ENCODE peak calls at places on chromosomes 7 and 10, in four cellular contexts. D is aorta, U is Panc1, M is esophagus squamous epithelium. N is an unnamed sample. For H3K4me1 and H3K36me3, the result is how much of the 10 kb centered on the place peaks cover.

GRCh38 chr7:134962270-134962669 is 24.0 kb upstream of the AGBL3 start:
- DNase-seq in D (no peak), U (no peak), M (no peak), N (no peak)

GRCh38 chr7:98133181-98133580 is 26.5 kb downstream of the LMTK2 start:
- DNase-seq in D (no peak), U (no peak), M (no peak), N (no peak)

GRCh38 chr7:7970620-7971307 is 2.2 kb downstream of the GLCCI1 start:
- DNase-seq in D (no peak), U (no peak), M (no peak), N (peak)

GRCh38 chr7:12360948-12361347 is 42.7 kb downstream of the VWDE start:
- DNase-seq in D (no peak), U (no peak), M (no peak), N (no peak)

GRCh38 chr10:7311256-7312178 is 99.3 kb downstream of the SFMBT2 start:
- DNase-seq in D (no peak), U (peak), M (no peak), N (no peak)

GRCh38 chr10:100989088-100989487 is 1.7 kb downstream of the TWNK start:
- DNase-seq in D (peak), U (no peak), M (no peak), N (no peak)

GRCh38 chr7:16636533-16637173 is 8.9 kb downstream of the ANKMY2 start:
- DNase-seq in D (no peak), U (no peak), M (no peak), N (no peak)

GRCh38 chr10:123896217-123896927 is 4.8 kb upstream of the CPXM2 start:
- DNase-seq in D (no peak), U (no peak), M (no peak), N (peak)

GRCh38 chr7:86947956-86948355 is 111.5 kb downstream of the ELAPOR2 start:
- DNase-seq in D (no peak), U (no peak), M (no peak), N (peak)

GRCh38 chr7:116405810-116406209 is 93.7 kb upstream of the CAV2 start:
- DNase-seq in D (no peak), U (no peak), M (no peak), N (no peak)

GRCh38 chr10:52883996-52884871 is 111.7 kb upstream of the MBL2 start:
- DNase-seq in D (no peak), U (peak), M (no peak), N (peak)

GRCh38 chr10:31594331-31594880 is 275.4 kb downstream of the ZEB1 start:
- DNase-seq in D (no peak), U (no peak), M (no peak), N (no peak)

GRCh38 chr7:98233241-98234070 is 18.6 kb downstream of the TECPR1 start:
- DNase-seq in D (no peak), U (no peak), M (no peak), N (peak)

GRCh38 chr7:52956379-52956915 is 79.0 kb upstream of the POM121L12 start:
- DNase-seq in D (no peak), U (no peak), M (no peak), N (no peak)

GRCh38 chr7:100118388-100119074 is 627 bp downstream of the TAF6 start:
- DNase-seq in D (peak), U (no peak), M (no peak), N (no peak)

GRCh38 chr7:40793132-40793531 is 658.3 kb downstream of the SUGCT start:
- DNase-seq in D (no peak), U (no peak), M (no peak), N (no peak)

GRCh38 chr7:26200113-26200443 is 468 bp downstream of the HNRNPA2B1 start:
- DNase-seq in D (peak), U (no peak), M (peak), N (peak)

GRCh38 chr7:50266893-50267386 is 37.6 kb upstream of the IKZF1 start:
- DNase-seq in D (no peak), U (no peak), M (no peak), N (no peak)

GRCh38 chr10:78357673-78358206 is 324.1 kb downstream of the RPS24 start:
- DNase-seq in D (no peak), U (no peak), M (no peak), N (no peak)

GRCh38 chr7:44348851-44349781 is 23.7 kb upstream of the CAMK2B start:
- DNase-seq in D (no peak), U (no peak), M (no peak), N (no peak)

GRCh38 chr7:130356121-130356759 is 11.6 kb downstream of the CPA5 start:
- DNase-seq in D (peak), U (peak), M (no peak), N (peak)

GRCh38 chr7:127628445-127628844 is 10.5 kb upstream of the PAX4 start:
- DNase-seq in D (no peak), U (no peak), M (no peak), N (no peak)

GRCh38 chr10:126598009-126598408 is 72.5 kb downstream of the C10orf90 start:
- DNase-seq in D (no peak), U (peak), M (no peak), N (peak)

GRCh38 chr10:32151876-32152275 is 95.7 kb upstream of the KIF5B start:
- DNase-seq in D (no peak), U (no peak), M (no peak), N (no peak)

GRCh38 chr7:85396676-85397075 is 209.8 kb upstream of the SEMA3D start:
- DNase-seq in D (no peak), U (no peak), M (no peak), N (no peak)

GRCh38 chr7:128777156-128778123 is 1.8 kb upstream of the OPN1SW start:
- DNase-seq in D (no peak), U (no peak), M (no peak), N (peak)

GRCh38 chr10:76560338-76560737 is 1077.3 kb downstream of the KCNMA1 start:
- DNase-seq in D (no peak), U (no peak), M (no peak), N (no peak)

DNA sequence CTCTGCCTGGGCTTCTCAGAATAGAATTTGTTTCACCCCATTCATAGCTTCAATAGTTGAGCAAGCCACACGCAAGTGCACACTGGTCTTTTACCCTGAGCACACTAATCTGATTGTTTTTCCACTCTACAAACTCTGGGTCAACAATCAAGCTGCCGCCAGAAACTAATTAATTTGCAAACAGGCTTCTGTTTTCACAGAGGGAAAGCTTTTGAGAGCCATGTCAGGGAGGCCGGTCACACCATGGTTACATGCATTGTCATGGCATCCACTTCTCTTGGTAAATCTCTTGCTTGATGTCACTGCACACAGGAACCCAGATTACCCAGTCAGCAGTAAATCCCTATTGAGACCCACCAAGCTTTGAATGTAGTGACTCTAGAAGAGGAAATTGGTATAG is 154.2 kb downstream of the SEMA3A start:
- DNase-seq in D (no peak), U (no peak), M (no peak), N (no peak)
- H3K4me1 ChIP-seq in D (under half), U (under half), M (under half), N (under half)

DNA sequence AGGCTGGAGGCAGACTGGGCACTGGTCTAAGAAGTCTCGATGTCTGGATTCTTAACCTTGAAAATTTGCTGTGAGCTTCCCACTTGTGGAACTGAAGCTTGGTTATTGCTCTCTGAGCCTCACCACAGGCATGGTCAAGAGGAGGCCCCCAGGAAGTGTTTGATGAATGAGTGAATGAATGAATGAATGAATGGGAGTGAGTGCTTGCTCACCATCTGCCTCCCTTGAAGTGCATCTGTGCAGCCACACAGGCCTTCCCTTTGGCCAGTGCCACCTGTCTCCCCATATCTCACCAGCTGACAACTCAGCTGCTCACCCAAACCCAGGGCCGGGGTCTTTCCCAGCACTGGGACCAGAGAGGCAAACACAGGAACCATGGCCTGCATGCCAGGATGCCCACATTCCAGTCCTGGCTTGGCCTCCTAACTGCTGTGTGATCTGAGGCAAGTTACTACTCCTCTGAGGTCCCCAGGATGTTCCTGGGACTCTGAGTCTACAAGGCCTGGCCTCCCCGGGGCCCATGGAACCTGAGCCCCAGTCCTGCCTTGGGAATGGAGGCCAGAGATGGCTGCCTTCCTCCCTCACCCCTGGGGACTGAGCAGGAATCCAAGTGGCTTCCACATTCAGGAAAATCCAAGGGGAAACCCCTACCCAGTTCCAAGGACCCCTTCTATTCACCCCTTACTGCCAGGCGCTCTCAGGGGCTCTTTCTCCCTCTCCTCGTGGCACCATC is 51.4 kb upstream of the SLC29A3 start:
- DNase-seq in D (no peak), U (no peak), M (no peak), N (peak)
- H3K36me3 ChIP-seq in D (under half), U (under half), M (under half), N (under half)

DNA sequence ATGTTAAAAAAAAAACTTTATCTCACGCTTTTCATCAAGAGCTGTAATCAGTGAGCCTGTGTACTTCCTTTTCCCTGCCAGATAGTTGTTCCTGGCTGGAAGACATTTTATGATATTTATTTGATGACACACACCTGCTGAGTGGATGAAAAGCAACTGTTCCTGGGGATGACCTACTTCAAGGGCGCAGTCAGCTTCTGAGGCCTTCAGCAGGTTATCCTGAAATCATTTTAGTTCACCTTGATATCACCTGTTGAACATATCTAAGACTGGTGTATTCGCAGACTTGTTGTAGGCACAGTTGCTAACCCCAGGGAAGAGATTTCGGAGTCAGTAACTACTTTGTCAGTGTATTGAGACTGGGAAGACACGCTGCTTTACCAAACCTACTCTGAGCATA is 234.5 kb upstream of the TCF7L2 start:
- DNase-seq in D (no peak), U (no peak), M (no peak), N (no peak)
- H3K27ac ChIP-seq in D (no peak), U (peak), M (no peak), N (no peak)

DNA sequence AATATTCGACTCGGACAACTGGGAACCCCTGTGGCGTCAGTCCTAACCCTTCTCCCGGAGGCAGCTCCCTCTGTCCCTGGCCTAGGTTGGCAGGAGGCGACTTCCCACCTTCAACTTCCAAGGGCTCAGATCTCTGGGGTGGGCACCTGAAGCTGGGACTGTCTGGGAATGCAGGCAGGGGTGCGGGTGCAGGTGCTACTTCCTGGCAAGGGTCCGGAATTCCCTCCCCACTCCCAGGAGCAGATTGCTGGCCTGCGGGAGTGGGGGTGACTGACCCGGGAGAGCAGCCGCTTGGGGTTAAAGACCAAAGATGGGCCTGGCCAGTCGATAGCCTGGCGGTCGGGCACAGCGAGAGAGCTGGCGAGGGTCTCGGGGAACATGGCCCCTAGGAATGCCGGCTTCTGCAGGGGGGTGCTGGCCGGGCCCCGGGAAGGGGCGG is 390 bp downstream of the EPHA1 start:
- DNase-seq in D (peak), U (no peak), M (no peak), N (no peak)
- H3K4me1 ChIP-seq in D (under half), U (under half), M (under half), N (under half)

DNA sequence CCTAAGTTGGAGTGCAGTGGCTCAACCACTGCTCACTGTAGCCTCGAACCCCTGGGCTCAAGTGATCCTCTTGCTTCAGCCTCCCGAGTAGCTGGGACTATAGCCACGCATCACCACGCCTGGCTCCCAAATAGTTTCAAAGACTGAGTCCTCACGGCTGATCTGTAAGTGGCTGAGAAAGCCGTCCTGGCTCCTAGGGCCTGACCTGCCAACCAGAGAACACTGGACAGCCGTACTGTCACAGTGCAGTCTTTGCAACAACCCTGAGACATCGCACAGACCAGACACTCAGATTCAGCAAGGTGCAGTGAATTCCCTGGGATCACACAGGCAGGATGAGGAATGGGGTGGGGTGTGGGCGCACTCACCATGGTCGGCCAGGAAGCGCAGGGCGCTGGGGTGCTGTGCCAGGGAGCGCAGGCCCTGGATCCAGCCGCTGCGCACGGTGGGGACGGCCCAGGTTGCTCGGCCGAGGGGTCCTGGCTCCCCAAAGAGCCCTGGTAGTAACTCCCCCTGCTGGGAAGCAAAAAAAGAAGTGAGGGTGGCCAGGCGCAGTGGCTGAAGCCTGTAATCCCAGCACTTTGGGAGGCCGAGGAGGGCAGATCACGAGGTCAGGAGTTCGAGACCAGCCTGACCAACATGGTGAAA is 10.7 kb downstream of the BRAT1 start:
- DNase-seq in D (peak), U (no peak), M (no peak), N (peak)
- H3K36me3 ChIP-seq in D (under half), U (under half), M (half or more), N (under half)

DNA sequence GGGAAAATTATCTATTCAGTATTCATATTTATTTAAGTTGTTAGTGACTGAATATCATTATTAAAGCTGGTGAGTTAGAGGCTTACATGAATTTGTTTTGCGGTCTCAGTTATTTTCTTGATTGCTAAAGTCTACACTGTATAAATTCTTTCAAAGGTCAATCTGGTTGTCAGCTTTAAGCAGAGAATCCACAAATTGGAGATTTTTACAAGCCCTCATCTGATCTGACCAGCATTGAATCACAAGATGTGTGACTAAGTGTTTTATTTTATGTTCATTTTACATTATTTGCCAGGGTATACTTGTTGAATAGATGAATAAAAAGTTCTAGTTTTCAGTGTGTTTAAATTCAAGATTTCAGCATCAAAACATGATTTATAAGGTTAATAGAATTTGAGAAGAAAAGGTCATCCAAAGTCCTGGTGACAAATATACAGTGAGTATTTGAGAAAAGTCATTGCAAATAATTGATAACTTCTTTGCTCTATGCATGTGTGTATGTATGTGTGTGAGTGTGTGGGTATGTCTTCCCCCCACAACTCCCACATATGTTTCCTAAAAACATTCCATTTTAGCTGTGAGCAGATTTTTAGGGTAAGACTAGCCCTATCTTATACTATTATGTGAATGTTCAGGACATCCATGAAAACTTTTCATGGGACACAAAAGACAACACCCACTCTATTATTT is 4.4 kb downstream of the SEMA3A start:
- DNase-seq in D (no peak), U (no peak), M (no peak), N (peak)
- H3K27ac ChIP-seq in D (no peak), U (peak), M (no peak), N (peak)

GRCh38 chr7:108247646-108248045 is 117.5 kb upstream of the LAMB4 start:
- DNase-seq in D (no peak), U (no peak), M (no peak), N (no peak)

GRCh38 chr7:108248821-108249220 is 118.7 kb upstream of the LAMB4 start:
- DNase-seq in D (no peak), U (no peak), M (no peak), N (no peak)

GRCh38 chr7:108251700-108252099 is 121.5 kb upstream of the LAMB4 start:
- DNase-seq in D (no peak), U (no peak), M (no peak), N (no peak)

GRCh38 chr7:108248418-108248817 is 118.3 kb upstream of the LAMB4 start:
- DNase-seq in D (no peak), U (no peak), M (no peak), N (no peak)

DNA sequence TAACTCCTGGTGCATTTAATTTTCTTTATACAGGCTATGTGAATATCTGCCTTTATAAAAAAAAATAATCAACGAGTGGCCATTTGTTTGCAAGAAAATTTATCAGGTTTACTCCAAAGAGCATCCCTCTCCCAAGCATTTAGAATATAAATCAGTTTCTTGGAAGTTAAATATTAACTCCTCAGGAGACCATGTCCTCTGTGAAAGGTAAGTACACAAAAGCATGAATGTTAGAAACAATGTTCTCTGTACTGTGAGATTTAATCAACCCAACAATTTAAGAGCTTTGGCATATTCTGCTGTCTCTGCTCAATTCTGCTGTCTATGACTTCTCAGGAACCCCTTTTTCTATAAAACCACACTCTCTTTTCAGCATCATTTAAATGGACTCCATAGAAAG is 119.3 kb upstream of the LAMB4 start:
- DNase-seq in D (no peak), U (no peak), M (no peak), N (no peak)
- H3K4me1 ChIP-seq in D (under half), U (under half), M (under half), N (under half)

GRCh38 chr7:156735861-156736260 is 95.3 kb downstream of the RNF32 start:
- DNase-seq in D (no peak), U (no peak), M (no peak), N (no peak)

GRCh38 chr7:156731651-156732050 is 91.1 kb downstream of the RNF32 start:
- DNase-seq in D (no peak), U (no peak), M (no peak), N (no peak)

GRCh38 chr7:156733638-156734037 is 93.1 kb downstream of the RNF32 start:
- DNase-seq in D (no peak), U (no peak), M (no peak), N (no peak)

DNA sequence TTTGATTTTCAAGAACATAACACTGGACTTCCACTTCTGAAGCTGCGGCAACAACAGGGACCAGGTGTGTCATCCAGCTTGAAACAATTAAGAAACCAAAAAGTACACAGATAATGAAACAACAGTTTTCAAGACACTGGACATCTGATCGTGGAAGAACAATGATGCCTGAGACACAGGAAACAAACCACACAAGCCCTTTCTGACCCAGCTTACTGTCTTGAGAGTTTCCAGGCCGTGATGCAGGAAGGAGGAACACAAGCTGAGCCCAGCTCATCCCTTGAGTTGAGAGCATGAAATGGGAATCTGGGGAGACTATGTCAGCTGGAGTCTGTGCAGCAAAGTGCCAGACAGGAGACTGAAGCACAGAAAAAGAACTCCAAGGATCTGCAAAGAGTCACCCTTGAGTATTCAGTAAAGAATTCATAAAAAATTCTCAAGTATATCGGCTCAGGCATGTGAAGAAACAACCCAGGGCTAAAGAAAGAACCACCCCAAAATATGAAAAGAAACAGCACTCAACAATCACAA is 91.6 kb downstream of the RNF32 start:
- DNase-seq in D (no peak), U (no peak), M (no peak), N (no peak)
- H3K36me3 ChIP-seq in D (under half), U (under half), M (half or more), N (under half)